ENCODE peak calls at places on chromosomes 3 and 15, in five cellular contexts. M, I, G, D and J are unnamed samples.

GRCh38 chr15:66095871-66096710 is 157.5 kb downstream of the MEGF11 start:
- DNase-seq in M (no peak), G (no peak), D (no peak), I (no peak), J (no peak)

GRCh38 chr3:37307321-37307720 is 132.9 kb upstream of the LRRFIP2 start:
- DNase-seq in M (no peak), I (no peak), D (no peak), G (no peak), J (no peak)

GRCh38 chr3:111761309-111761795 is 97.7 kb upstream of the PHLDB2 start:
- DNase-seq in I (peak; percentile 100), M (peak; percentile 100), G (no peak), D (peak; percentile 80), J (no peak)

GRCh38 chr3:113132571-113132996 is 78.8 kb upstream of the BOC start:
- DNase-seq in G (no peak), I (peak; percentile 53), M (peak; percentile 38), D (peak; percentile 61), J (no peak)

GRCh38 chr3:9902372-9903237 is at the start of gene IL17RE:
- DNase-seq in D (no peak), M (peak; percentile 50), I (no peak), G (no peak), J (no peak)

GRCh38 chr15:74616020-74616939 is 644 bp downstream of the CLK3 start:
- DNase-seq in G (peak; percentile 81), D (peak; percentile 63), M (peak; percentile 41), I (no peak), J (peak; percentile 34)

GRCh38 chr3:176526194-176526593 is 671.1 kb downstream of the TBL1XR1 start:
- DNase-seq in D (no peak), G (no peak), I (no peak), M (no peak), J (no peak)

GRCh38 chr3:118932822-118933558 is 101.7 kb downstream of the IGSF11 start:
- DNase-seq in G (no peak), I (no peak), M (no peak), D (no peak), J (no peak)

GRCh38 chr3:73580343-73580742 is 44.4 kb downstream of the PDZRN3 start:
- DNase-seq in M (peak; percentile 98), G (no peak), D (peak; percentile 79), I (peak; percentile 95), J (no peak)

GRCh38 chr15:67406257-67406861 is 114.6 kb upstream of the C15orf61 start:
- DNase-seq in D (no peak), G (no peak), M (peak; percentile 23), I (no peak), J (no peak)

GRCh38 chr3:158493931-158494330 is 77.1 kb upstream of the MLF1 start:
- DNase-seq in M (no peak), G (no peak), I (no peak), D (no peak), J (no peak)

GRCh38 chr3:186268616-186269448 is 93.2 kb downstream of the DGKG start:
- DNase-seq in M (peak; percentile 15), D (peak; percentile 26), G (no peak), I (no peak), J (peak; percentile 32)

GRCh38 chr15:53328341-53328740 is 431.1 kb downstream of the WDR72 start:
- DNase-seq in D (no peak), G (no peak), I (no peak), M (no peak), J (no peak)

GRCh38 chr3:148932976-148933375 is 58.4 kb upstream of the GYG1 start:
- DNase-seq in I (no peak), D (no peak), G (no peak), M (no peak), J (no peak)

GRCh38 chr3:901953-902778 is 190.7 kb upstream of the CNTN6 start:
- DNase-seq in I (no peak), D (peak; percentile 2), G (no peak), M (peak; percentile 18), J (no peak)

GRCh38 chr3:127763816-127764215 is 58.5 kb downstream of the MGLL start:
- DNase-seq in G (no peak), D (no peak), M (no peak), I (no peak), J (no peak)

GRCh38 chr3:53083496-53083895 is 37.6 kb upstream of the SFMBT1 start:
- DNase-seq in G (no peak), M (peak; percentile 7), D (peak; percentile 72), I (no peak), J (no peak)

GRCh38 chr3:32354362-32354778 is 37.3 kb upstream of the CMTM7 start:
- DNase-seq in D (no peak), G (no peak), I (no peak), M (no peak), J (no peak)

GRCh38 chr15:82177291-82178010 is 85.1 kb downstream of the EFL1 start:
- DNase-seq in G (no peak), D (peak; percentile 42), M (peak; percentile 67), I (peak; percentile 40), J (no peak)

GRCh38 chr3:138513073-138513843 is 78.8 kb downstream of the ESYT3 start:
- DNase-seq in G (no peak), I (no peak), M (no peak), D (no peak), J (no peak)

GRCh38 chr3:52277972-52278509 is 408 bp downstream of the WDR82 start:
- DNase-seq in D (no peak), M (peak; percentile 42), I (peak; percentile 67), G (no peak), J (peak; percentile 52)

GRCh38 chr3:47628426-47628825 is 49.8 kb upstream of the CSPG5 start:
- DNase-seq in I (no peak), M (no peak), G (no peak), D (no peak), J (no peak)

GRCh38 chr3:111032677-111033076 is 38.9 kb upstream of the NECTIN3 start:
- DNase-seq in G (no peak), D (no peak), I (no peak), M (peak; percentile 48), J (no peak)

GRCh38 chr3:33881181-33882064 is 83.0 kb downstream of the PDCD6IP start:
- DNase-seq in G (no peak), M (no peak), D (no peak), I (peak; percentile 21), J (no peak)

GRCh38 chr3:128585974-128586373 is 64.6 kb downstream of the RPN1 start:
- DNase-seq in I (no peak), G (no peak), M (peak; percentile 40), D (no peak), J (no peak)

GRCh38 chr3:130705501-130705900 is 41.1 kb downstream of the PIK3R4 start:
- DNase-seq in G (no peak), I (no peak), M (peak; percentile 19), D (no peak), J (no peak)

GRCh38 chr3:194688207-194688711 is 2.6 kb downstream of the FAM43A start:
- DNase-seq in M (no peak), I (no peak), D (no peak), G (peak; percentile 22), J (peak; percentile 51)

GRCh38 chr3:48663489-48664312 is 1.0 kb upstream of the CELSR3 start:
- DNase-seq in M (peak; percentile 96), I (peak; percentile 98), D (peak; percentile 99), G (peak; percentile 79), J (peak; percentile 97)

GRCh38 chr3:48662140-48662752 is 440 bp downstream of the CELSR3 start:
- DNase-seq in G (no peak), M (no peak), D (no peak), I (no peak), J (no peak)

GRCh38 chr3:48664929-48665328 is 2.2 kb upstream of the CELSR3 start:
- DNase-seq in D (no peak), M (no peak), I (no peak), G (no peak), J (no peak)

GRCh38 chr3:48662753-48663488 is at the start of gene CELSR3:
- DNase-seq in D (peak; percentile 89), I (peak; percentile 82), M (peak; percentile 80), G (peak; percentile 29), J (peak; percentile 81)

DNA sequence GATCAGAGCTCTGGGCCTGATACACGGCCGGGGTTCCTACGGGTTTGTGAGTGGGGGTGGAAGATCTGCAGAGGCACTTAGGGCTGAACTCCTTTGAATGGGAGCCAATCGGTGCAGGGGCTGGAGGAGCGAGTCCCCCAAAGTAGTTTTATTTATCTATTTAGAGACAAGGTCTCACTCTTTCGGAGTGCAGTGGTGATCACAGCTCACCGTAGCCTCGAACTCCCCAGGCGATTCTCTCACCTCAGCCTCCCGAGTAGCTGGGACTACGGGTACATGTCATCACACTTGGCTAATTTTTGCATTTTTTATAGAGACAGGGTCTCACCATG is 1.6 kb upstream of the CELSR3 start:
- DNase-seq in M (no peak), I (no peak), D (no peak), G (no peak), J (no peak)
- TF ChIP-seq CTCF in M (no peak), I (no peak), D (peak; percentile 41), G (no peak), J (peak; percentile 14)

GRCh38 chr15:28123408-28124023 is 24.4 kb upstream of the OCA2 start:
- DNase-seq in G (peak; percentile 50), I (peak; percentile 91), M (peak; percentile 96), D (peak; percentile 74), J (peak; percentile 84)
- TF ChIP-seq CTCF in G (peak; percentile 44), I (peak; percentile 84), M (peak; percentile 74), D (peak; percentile 83), J (peak; percentile 44)

GRCh38 chr3:67595424-67595823 is 59.0 kb downstream of the SUCLG2 start:
- DNase-seq in G (no peak), M (no peak), I (no peak), D (no peak), J (no peak)

GRCh38 chr3:67598814-67599556 is 55.4 kb downstream of the SUCLG2 start:
- DNase-seq in G (no peak), D (no peak), I (no peak), M (no peak), J (no peak)

DNA sequence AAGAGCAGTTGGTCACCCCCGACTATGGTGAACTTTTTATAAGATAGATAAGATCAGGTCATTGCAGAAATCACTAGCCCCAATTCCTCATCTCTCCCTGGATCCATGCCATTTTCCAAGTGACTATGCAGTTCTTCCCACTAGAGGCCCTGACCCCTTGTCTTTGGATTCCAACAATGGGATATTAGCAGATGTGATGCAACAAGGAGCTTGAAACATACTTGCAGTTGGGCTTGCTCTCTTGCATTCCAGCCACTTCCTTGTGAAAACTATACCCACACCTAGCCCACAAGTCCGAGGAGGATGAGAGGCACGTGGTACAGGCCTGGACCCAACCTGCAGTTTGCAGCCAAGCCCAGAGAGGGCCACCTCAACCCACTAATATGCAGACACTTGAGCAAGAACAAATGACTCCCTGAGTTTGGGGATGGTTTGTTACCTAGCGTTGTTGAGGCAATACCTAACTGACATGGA is 60.6 kb downstream of the SUCLG2 start:
- DNase-seq in I (peak; percentile 36), G (no peak), D (peak; percentile 66), M (peak; percentile 52), J (no peak)
- TF ChIP-seq CTCF in I (peak; percentile 37), G (no peak), D (peak; percentile 53), M (peak; percentile 14), J (no peak)

GRCh38 chr15:26097216-26097615 is 234.1 kb upstream of the ATP10A start:
- DNase-seq in I (no peak), G (no peak), D (no peak), M (no peak), J (no peak)

GRCh38 chr15:26091184-26091583 is 228.1 kb upstream of the ATP10A start:
- DNase-seq in D (no peak), I (no peak), M (peak; percentile 29), G (no peak), J (no peak)

GRCh38 chr15:26098801-26099200 is 235.7 kb upstream of the ATP10A start:
- DNase-seq in M (no peak), I (no peak), G (no peak), D (no peak), J (no peak)

GRCh38 chr15:26101443-26101842 is 238.3 kb upstream of the ATP10A start:
- DNase-seq in M (no peak), G (no peak), I (no peak), D (no peak), J (no peak)

GRCh38 chr15:26095710-26096330 is 232.7 kb upstream of the ATP10A start:
- DNase-seq in M (no peak), I (no peak), G (no peak), D (no peak), J (peak; percentile 40)
- TF ChIP-seq CTCF in M (peak; percentile 4), I (peak; percentile 36), G (no peak), D (peak; percentile 76), J (no peak)